ENCODE peak calls at places on chromosome 19, in five cellular contexts. Z, L, H, X and U are unnamed samples.

GRCh38 chr19:19279853-19280252 is 6.8 kb upstream of the TM6SF2 start:
- DNase-seq in Z (no peak), L (no peak), H (no peak), X (no peak), U (no peak)

GRCh38 chr19:18804139-18804601 is 13.1 kb upstream of the COMP start:
- DNase-seq in Z (no peak), L (no peak), H (no peak), X (no peak), U (no peak)

GRCh38 chr19:54431255-54431838 is 16.1 kb downstream of the TTYH1 start:
- DNase-seq in Z (no peak), L (no peak), H (no peak), X (no peak), U (no peak)

GRCh38 chr19:14954071-14954655 is 12.9 kb downstream of the OR7C2 start:
- DNase-seq in Z (no peak), L (no peak), H (no peak), X (no peak), U (no peak)

GRCh38 chr19:55251296-55252081 is 7.3 kb downstream of the PPP6R1 start:
- DNase-seq in Z (peak; percentile 4), L (no peak), H (peak; percentile 27), X (no peak), U (no peak)

GRCh38 chr19:30178721-30179402 is 193.3 kb upstream of the ZNF536 start:
- DNase-seq in Z (no peak), L (no peak), H (no peak), X (no peak), U (no peak)

GRCh38 chr19:17861542-17862402 is 2.1 kb downstream of the RPL18A start:
- DNase-seq in Z (no peak), L (no peak), H (no peak), X (no peak), U (no peak)

GRCh38 chr19:6761053-6761676 is 6.1 kb downstream of the SH2D3A start:
- DNase-seq in Z (no peak), L (peak; percentile 11), H (no peak), X (no peak), U (no peak)

GRCh38 chr19:13095934-13096890 is 6.4 kb downstream of the LYL1 start:
- DNase-seq in Z (peak; percentile 21), L (no peak), H (no peak), X (no peak), U (no peak)

GRCh38 chr19:18904334-18905057 is 8.5 kb upstream of the CERS1 start:
- DNase-seq in Z (no peak), L (no peak), H (no peak), X (no peak), U (no peak)

GRCh38 chr19:1761528-1762242 is 8.4 kb downstream of the ONECUT3 start:
- DNase-seq in Z (no peak), L (no peak), H (no peak), X (no peak), U (no peak)

GRCh38 chr19:46299004-46299509 is 2.2 kb downstream of the HIF3A start:
- DNase-seq in Z (no peak), L (peak; percentile 96), H (no peak), X (peak; percentile 97), U (no peak)

GRCh38 chr19:7505682-7506384 is 10.1 kb upstream of the ZNF358 start:
- DNase-seq in Z (no peak), L (no peak), H (no peak), X (no peak), U (no peak)

GRCh38 chr19:40836754-40837429 is 13.4 kb downstream of the CYP2A6 start:
- DNase-seq in Z (no peak), L (no peak), H (no peak), X (no peak), U (no peak)

GRCh38 chr19:10831980-10832658 is 3.9 kb downstream of the TMED1 start:
- DNase-seq in Z (no peak), L (no peak), H (no peak), X (no peak), U (no peak)

GRCh38 chr19:49231389-49231788 is 73.8 kb downstream of the TRPM4 start:
- DNase-seq in Z (no peak), L (no peak), H (peak; percentile 11), X (no peak), U (no peak)

GRCh38 chr19:4229179-4229931 is at the start of gene EBI3:
- DNase-seq in Z (no peak), L (peak; percentile 38), H (peak; percentile 47), X (no peak), U (peak; percentile 31)

GRCh38 chr19:36060430-36060829 is 5.7 kb downstream of the WDR62 start:
- DNase-seq in Z (no peak), L (peak; percentile 59), H (no peak), X (peak; percentile 16), U (no peak)

GRCh38 chr19:10009269-10009665 is 1.0 kb downstream of the COL5A3 start:
- DNase-seq in Z (peak; percentile 8), L (peak; percentile 89), H (peak; percentile 47), X (peak; percentile 84), U (no peak)

GRCh38 chr19:49339364-49340068 is 4.3 kb downstream of the CD37 start:
- DNase-seq in Z (no peak), L (peak; percentile 87), H (no peak), X (peak; percentile 91), U (no peak)

GRCh38 chr19:55069137-55069858 is 6.3 kb upstream of the RDH13 start:
- DNase-seq in Z (peak; percentile 33), L (peak; percentile 29), H (no peak), X (peak; percentile 44), U (peak; percentile 16)

GRCh38 chr19:46118136-46118535 is 6.4 kb downstream of the IGFL3 start:
- DNase-seq in Z (no peak), L (no peak), H (no peak), X (no peak), U (no peak)